ENCODE peak calls at places on chromosomes 16 and 17, in four cellular contexts. F, T, B and R are unnamed samples.

GRCh38 chr16:70579648-70580630 is 56.3 kb downstream of the SF3B3 start:
- DNase-seq in T (no peak), F (no peak), B (peak; percentile 31), R (no peak)

GRCh38 chr16:22008215-22009142 is 568 bp downstream of the MOSMO start:
- DNase-seq in B (peak; percentile 28), F (no peak), T (no peak), R (no peak)

GRCh38 chr16:14405611-14406537 is 224.2 kb downstream of the PARN start:
- DNase-seq in T (no peak), F (peak; percentile 82), B (no peak), R (peak; percentile 67)

GRCh38 chr17:2059837-2060658 is 5.1 kb downstream of the HIC1 start:
- DNase-seq in T (no peak), B (no peak), F (no peak), R (no peak)

GRCh38 chr16:27642753-27643152 is 92.8 kb downstream of the KATNIP start:
- DNase-seq in T (no peak), B (no peak), F (no peak), R (no peak)

GRCh38 chr17:33753452-33753851 is 460.4 kb upstream of the ASIC2 start:
- DNase-seq in F (no peak), B (no peak), T (no peak), R (no peak)

GRCh38 chr17:82184761-82185160 is 27.9 kb downstream of the CCDC57 start:
- DNase-seq in F (no peak), T (no peak), B (no peak), R (no peak)

GRCh38 chr17:45246861-45247428 is 14.9 kb downstream of the SPATA32 start:
- DNase-seq in F (no peak), T (no peak), B (no peak), R (peak; percentile 68)

GRCh38 chr17:53499277-53499676 is 323.4 kb upstream of the KIF2B start:
- DNase-seq in T (no peak), F (no peak), B (no peak), R (no peak)

GRCh38 chr17:29576214-29577008 is 7.9 kb downstream of the TP53I13 start:
- DNase-seq in F (no peak), B (no peak), T (no peak), R (no peak)

GRCh38 chr17:39139137-39139516 is 12.3 kb downstream of the PLXDC1 start:
- DNase-seq in F (no peak), T (no peak), B (no peak), R (no peak)

GRCh38 chr16:75097941-75098897 is 18.4 kb downstream of the LDHD start:
- DNase-seq in T (no peak), B (no peak), F (peak; percentile 81), R (peak; percentile 67)

GRCh38 chr17:43576563-43577229 is 30.6 kb upstream of the ETV4 start:
- DNase-seq in T (peak; percentile 46), F (peak; percentile 74), B (peak; percentile 69), R (peak; percentile 72)

GRCh38 chr17:81160306-81160705 is 5.0 kb upstream of the PVALEF start:
- DNase-seq in F (no peak), B (peak; percentile 35), T (no peak), R (no peak)

GRCh38 chr17:28076138-28076537 is 33.7 kb downstream of the NLK start:
- DNase-seq in F (no peak), T (no peak), B (no peak), R (no peak)

GRCh38 chr16:12613131-12613991 is 190.3 kb downstream of the CPPED1 start:
- DNase-seq in T (no peak), B (no peak), F (no peak), R (no peak)

GRCh38 chr16:77304883-77305282 is 105.7 kb downstream of the SYCE1L start:
- DNase-seq in T (no peak), F (no peak), B (no peak), R (no peak)

GRCh38 chr17:70034158-70034557 is 40.9 kb upstream of the KCNJ16 start:
- DNase-seq in F (no peak), B (no peak), T (no peak), R (no peak)

GRCh38 chr17:80877095-80877828 is 114.4 kb upstream of the CHMP6 start:
- DNase-seq in B (no peak), F (peak; percentile 87), T (no peak), R (peak; percentile 91)

GRCh38 chr16:74092336-74092735 is 204.3 kb upstream of the PSMD7 start:
- DNase-seq in B (no peak), F (no peak), T (no peak), R (no peak)

GRCh38 chr17:38509772-38510423 is 81.6 kb downstream of the ARHGAP23 start:
- DNase-seq in T (no peak), F (peak; percentile 36), B (no peak), R (peak; percentile 33)

GRCh38 chr16:57203451-57203850 is 17.3 kb downstream of the RSPRY1 start:
- DNase-seq in T (no peak), B (no peak), F (no peak), R (no peak)

GRCh38 chr17:50045154-50045553 is 10.8 kb upstream of the ITGA3 start:
- DNase-seq in T (no peak), B (no peak), F (no peak), R (no peak)

GRCh38 chr17:12727881-12728280 is 61.4 kb upstream of the ARHGAP44 start:
- DNase-seq in T (no peak), F (no peak), B (no peak), R (no peak)

GRCh38 chr17:50053654-50053960 is 2.3 kb upstream of the ITGA3 start:
- DNase-seq in B (no peak), F (no peak), T (no peak), R (no peak)

GRCh38 chr16:4373909-4374742 is 2.5 kb downstream of the VASN start:
- DNase-seq in T (peak; percentile 70), F (no peak), B (peak; percentile 95), R (no peak)

GRCh38 chr17:43468746-43469544 is 14.8 kb upstream of the DHX8 start:
- DNase-seq in B (no peak), F (no peak), T (no peak), R (no peak)

GRCh38 chr17:78923660-78924453 is 1.3 kb downstream of the TIMP2 start:
- DNase-seq in T (peak; percentile 75), F (peak; percentile 75), B (peak; percentile 65), R (peak; percentile 82)

GRCh38 chr16:50591800-50592771 is 43.9 kb downstream of the NKD1 start:
- DNase-seq in F (no peak), B (no peak), T (peak; percentile 82), R (no peak)

GRCh38 chr16:28520672-28521071 is 14.0 kb upstream of the IL27 start:
- DNase-seq in T (no peak), B (no peak), F (no peak), R (no peak)

GRCh38 chr17:8628609-8629169 is 1.8 kb downstream of the MYH10 start:
- DNase-seq in T (no peak), B (no peak), F (no peak), R (no peak)

GRCh38 chr17:39404542-39405378 is 3.3 kb upstream of the FBXL20 start:
- DNase-seq in B (no peak), T (no peak), F (no peak), R (no peak)

GRCh38 chr17:8472663-8473062 is 37.0 kb downstream of the NDEL1 start:
- DNase-seq in T (no peak), F (peak; percentile 9), B (no peak), R (no peak)

GRCh38 chr17:55005520-55005919 is 37.0 kb downstream of the STXBP4 start:
- DNase-seq in B (no peak), F (no peak), T (no peak), R (peak; percentile 9)
- TF ChIP-seq CTCF in B (no peak), F (peak; percentile 41), T (no peak), R (peak; percentile 42)

DNA sequence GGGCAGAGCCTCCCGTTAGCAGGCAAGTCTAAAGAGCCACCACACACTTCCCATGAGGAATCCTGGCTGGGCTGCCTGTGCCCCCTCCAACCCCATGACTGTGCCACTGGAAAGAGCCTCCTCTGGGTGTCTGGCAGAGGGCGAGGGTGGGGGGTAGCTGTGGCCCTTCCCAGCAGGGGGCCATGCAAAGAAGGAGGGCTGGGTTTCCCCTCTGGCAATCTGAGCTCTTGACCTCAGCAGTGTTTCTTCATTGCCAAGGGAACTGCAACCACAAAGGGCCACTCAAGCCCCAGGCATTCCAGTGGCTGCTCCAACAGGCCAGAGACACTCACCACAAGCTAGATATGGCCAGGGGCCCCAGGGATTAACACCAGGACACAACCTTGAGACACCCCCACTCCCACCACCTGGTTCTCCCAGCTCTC is 1.7 kb upstream of the RRAD start:
- DNase-seq in T (no peak), F (peak; percentile 70), B (no peak), R (peak; percentile 75)
- TF ChIP-seq CTCF in T (no peak), F (no peak), B (no peak), R (no peak)

GRCh38 chr17:14011740-14012405 is 57.4 kb upstream of the COX10 start:
- DNase-seq in B (no peak), F (no peak), T (peak; percentile 31), R (no peak)

GRCh38 chr17:14007951-14008350 is 61.4 kb upstream of the COX10 start:
- DNase-seq in F (no peak), T (no peak), B (no peak), R (no peak)

GRCh38 chr17:14014647-14015046 is 54.7 kb upstream of the COX10 start:
- DNase-seq in F (no peak), T (no peak), B (no peak), R (no peak)

GRCh38 chr17:14015286-14015685 is 54.0 kb upstream of the COX10 start:
- DNase-seq in F (no peak), T (no peak), B (no peak), R (no peak)

DNA sequence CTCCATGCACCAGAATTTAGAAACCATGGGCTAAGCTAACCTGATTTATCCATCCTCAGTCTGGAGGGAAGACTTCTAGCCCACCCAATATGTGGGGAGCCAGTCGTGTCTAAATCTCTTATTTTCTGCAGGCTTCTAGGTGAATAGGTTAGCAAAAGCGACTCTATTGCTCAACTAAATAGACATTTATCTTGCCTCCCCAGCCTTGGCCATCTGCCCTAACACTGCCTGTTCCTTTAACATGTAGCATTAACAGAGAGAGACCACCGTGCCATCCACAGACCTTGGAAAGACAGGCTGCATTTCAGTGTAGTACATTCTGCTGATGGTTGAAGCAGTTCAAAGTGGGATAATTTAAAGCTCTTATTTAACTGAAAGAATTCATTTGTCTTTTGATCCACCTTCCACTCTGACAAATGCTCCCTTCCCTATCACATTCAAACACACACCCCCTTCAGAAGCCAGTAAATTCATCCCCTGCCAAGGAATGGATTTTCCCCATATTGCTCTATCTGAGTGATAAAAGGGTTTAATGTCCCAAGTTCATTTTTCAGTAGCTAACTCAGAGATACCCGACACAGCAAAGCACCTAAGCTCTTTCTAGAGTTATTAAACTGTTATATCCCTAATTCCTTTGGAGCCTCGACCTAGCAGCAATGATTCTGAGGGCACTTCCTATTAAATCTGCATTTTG is 58.2 kb upstream of the COX10 start:
- DNase-seq in F (no peak), T (no peak), B (no peak), R (no peak)
- TF ChIP-seq CTCF in F (no peak), T (no peak), B (no peak), R (no peak)

GRCh38 chr16:19356024-19356952 is 61.4 kb upstream of the TMC5 start:
- DNase-seq in T (no peak), B (no peak), F (no peak), R (no peak)
- TF ChIP-seq CTCF in T (no peak), B (no peak), F (no peak), R (no peak)

GRCh38 chr16:55257971-55258613 is 65.9 kb upstream of the IRX6 start:
- DNase-seq in T (no peak), F (peak; percentile 39), B (no peak), R (peak; percentile 28)
- TF ChIP-seq CTCF in T (peak; percentile 50), F (peak; percentile 46), B (peak; percentile 7), R (peak; percentile 54)

GRCh38 chr17:59165933-59166342 is 10.4 kb downstream of the PRR11 start:
- DNase-seq in T (no peak), F (peak; percentile 55), B (no peak), R (peak; percentile 63)
- TF ChIP-seq CTCF in T (no peak), F (peak; percentile 36), B (no peak), R (peak; percentile 53)

GRCh38 chr17:5705081-5705875 is 121.0 kb upstream of the NLRP1 start:
- DNase-seq in F (peak; percentile 42), B (no peak), T (no peak), R (peak; percentile 32)
- TF ChIP-seq CTCF in F (peak; percentile 14), B (no peak), T (no peak), R (peak; percentile 31)